ENCODE peak calls at places on chromosomes 3 and 15, in seven cellular contexts. S is lower lobe of right lung, Y is ovary, M is psoas muscle, H is cardiac muscle cell, P is SJSA1, V is tibial nerve. E is an unnamed sample. For H3K4me1, the result is how much of the 10 kb centered on the place peaks cover.

GRCh38 chr3:18444597-18445420 is 19.7 kb upstream of the SATB1 start:
- DNase-seq in Y (peak), H (peak), V (peak), M (peak), P (peak), S (peak), E (peak)

GRCh38 chr3:146625117-146625775 is 20.1 kb upstream of the PLSCR5 start:
- DNase-seq in H (peak), V (no peak), S (no peak), Y (no peak), P (no peak), M (no peak), E (no peak)

GRCh38 chr3:147358144-147358992 is 48.0 kb downstream of the ZIC4 start:
- DNase-seq in M (no peak), H (no peak), V (no peak), Y (no peak), S (no peak), P (no peak), E (no peak)

GRCh38 chr3:194244167-194244566 is 107.0 kb downstream of the CPN2 start:
- DNase-seq in H (no peak), P (no peak), M (no peak), V (no peak), Y (no peak), S (no peak), E (no peak)

GRCh38 chr15:101086394-101087171 is 165.3 kb downstream of the CHSY1 start:
- DNase-seq in V (no peak), Y (no peak), M (no peak), H (no peak), P (no peak), S (no peak), E (no peak)

GRCh38 chr3:157354722-157355121 is 81.9 kb upstream of the PTX3 start:
- DNase-seq in H (peak), M (no peak), S (no peak), V (no peak), Y (no peak), P (no peak), E (no peak)

GRCh38 chr15:70214941-70215635 is 117.4 kb upstream of the TLE3 start:
- DNase-seq in V (no peak), Y (no peak), M (no peak), H (no peak), S (no peak), P (no peak), E (no peak)

GRCh38 chr3:124032881-124033359 is 41.0 kb upstream of the ROPN1 start:
- DNase-seq in Y (peak), S (peak), H (peak), M (peak), V (peak), P (peak), E (peak)

GRCh38 chr3:149753717-149754116 is 1.4 kb upstream of the COMMD2 start:
- DNase-seq in S (no peak), Y (no peak), V (no peak), M (no peak), P (no peak), H (peak), E (no peak)

GRCh38 chr3:158794936-158795518 is 6.8 kb upstream of the MFSD1 start:
- DNase-seq in P (no peak), H (peak), S (no peak), M (no peak), Y (no peak), V (no peak), E (no peak)

GRCh38 chr15:58423858-58424608 is 7.8 kb upstream of the LIPC start:
- DNase-seq in S (no peak), V (no peak), H (no peak), M (no peak), P (no peak), Y (no peak), E (no peak)

GRCh38 chr15:89958107-89958805 is 42.9 kb upstream of the ZNF710 start:
- DNase-seq in P (no peak), M (no peak), Y (no peak), H (no peak), S (peak), V (no peak), E (no peak)

GRCh38 chr3:55244247-55244646 is 242.9 kb downstream of the WNT5A start:
- DNase-seq in V (no peak), M (no peak), Y (no peak), S (no peak), H (no peak), P (no peak), E (no peak)

GRCh38 chr3:141410408-141410807 is 42.1 kb downstream of the ZBTB38 start:
- DNase-seq in S (no peak), Y (peak), M (peak), P (peak), V (no peak), H (peak), E (no peak)

GRCh38 chr3:47712398-47712797 is 69.3 kb downstream of the SMARCC1 start:
- DNase-seq in H (no peak), Y (no peak), V (no peak), M (no peak), P (no peak), S (no peak), E (no peak)

GRCh38 chr3:25463850-25464418 is 35.9 kb downstream of the RARB start:
- DNase-seq in M (no peak), S (no peak), H (no peak), Y (no peak), P (no peak), V (no peak), E (no peak)

GRCh38 chr3:88132894-88133293 is 16.9 kb upstream of the C3orf38 start:
- DNase-seq in H (no peak), V (no peak), S (no peak), Y (no peak), P (no peak), M (no peak), E (no peak)

GRCh38 chr3:123096701-123097100 is 29.9 kb downstream of the PDIA5 start:
- DNase-seq in S (no peak), Y (peak), V (no peak), M (peak), P (no peak), H (peak), E (no peak)

GRCh38 chr15:66401130-66402021 is 14.7 kb downstream of the MAP2K1 start:
- DNase-seq in M (no peak), S (no peak), V (no peak), Y (no peak), P (no peak), H (no peak), E (no peak)

GRCh38 chr15:82045892-82046667 is at the start of gene MEX3B:
- DNase-seq in S (peak), Y (peak), P (peak), H (peak), M (peak), V (peak), E (peak)

GRCh38 chr15:69758810-69759410 is 306.3 kb downstream of the RPLP1 start:
- DNase-seq in M (no peak), V (no peak), Y (no peak), P (peak), H (peak), S (peak), E (peak)

GRCh38 chr15:83837946-83838571 is 184.1 kb downstream of the ADAMTSL3 start:
- DNase-seq in M (no peak), P (no peak), Y (peak), H (peak), S (peak), V (no peak), E (no peak)

GRCh38 chr3:123375014-123375940 is 73.6 kb downstream of the ADCY5 start:
- DNase-seq in Y (no peak), V (no peak), H (no peak), M (no peak), P (no peak), S (no peak), E (no peak)

GRCh38 chr3:50581459-50581842 is 12.1 kb downstream of the HEMK1 start:
- DNase-seq in Y (no peak), P (no peak), M (peak), H (no peak), V (no peak), S (no peak), E (no peak)

GRCh38 chr3:167876603-167877325 is 141.2 kb downstream of the SERPINI1 start:
- DNase-seq in M (no peak), H (peak), V (no peak), S (no peak), Y (no peak), P (no peak), E (no peak)

DNA sequence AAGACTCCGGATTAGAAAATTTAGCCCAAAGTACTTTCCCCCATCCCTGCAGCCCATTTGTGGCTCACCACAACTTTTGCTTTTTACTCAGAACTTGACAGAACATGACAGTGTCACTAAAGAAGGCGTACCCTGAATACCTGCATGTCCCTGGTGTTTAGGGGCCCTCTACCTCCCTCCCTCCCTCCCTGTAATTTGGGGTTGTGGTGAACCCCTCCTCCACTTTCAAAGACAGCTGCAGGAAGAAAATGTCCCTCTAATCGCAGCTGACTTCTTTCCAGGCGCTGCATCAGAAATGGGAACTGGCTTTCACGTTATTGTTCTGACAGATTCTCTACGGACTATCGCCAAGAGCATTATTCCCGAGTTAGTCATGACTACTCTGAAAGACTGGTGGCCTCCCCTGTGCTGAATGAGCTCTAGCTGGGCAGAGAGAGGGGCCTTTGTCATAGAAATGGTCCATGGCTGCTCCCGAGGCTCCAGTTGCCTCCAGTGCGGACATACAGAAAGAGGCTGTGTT is 93.2 kb upstream of the ARHGEF3 start:
- DNase-seq in P (no peak), Y (no peak), H (peak), S (no peak), M (no peak), V (no peak), E (no peak)
- H3K27ac ChIP-seq in P (no peak), Y (no peak), H (no peak), S (no peak), M (no peak), V (peak), E (no peak)

GRCh38 chr3:4943553-4943952 is 35.7 kb upstream of the BHLHE40 start:
- DNase-seq in H (no peak), Y (no peak), P (no peak), M (no peak), V (no peak), S (no peak), E (no peak)
- H3K4me3 ChIP-seq in H (no peak), Y (no peak), P (no peak), M (no peak), V (no peak), S (no peak), E (no peak)

GRCh38 chr3:195888311-195888761 is 20.0 kb downstream of the TNK2 start:
- DNase-seq in H (no peak), V (no peak), P (no peak), Y (no peak), S (no peak), M (peak), E (no peak)
- H3K4me1 ChIP-seq in H (half or more), V (under half), P (under half), Y (under half), S (under half), M (half or more), E (under half)

DNA sequence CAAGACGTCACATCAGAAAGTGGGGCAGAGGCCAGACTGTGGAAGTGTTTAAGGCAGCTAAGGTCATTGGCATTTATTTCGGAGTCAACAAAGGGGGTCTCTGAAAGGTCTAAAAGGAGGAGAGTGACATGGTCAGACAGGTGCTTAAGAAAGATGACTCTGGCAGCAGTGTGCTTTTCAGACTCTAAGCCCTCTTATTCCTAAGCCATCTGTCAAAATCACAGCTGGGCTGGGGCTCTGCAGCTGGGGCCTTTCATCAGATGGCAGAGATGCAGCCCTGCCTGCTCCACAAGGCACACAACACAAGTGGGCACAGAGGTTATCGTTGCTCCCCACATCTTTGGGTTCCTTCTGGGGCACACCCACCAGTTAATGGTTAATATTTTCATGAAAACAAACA is 14.0 kb downstream of the FBXL22 start:
- DNase-seq in S (no peak), H (no peak), M (no peak), P (no peak), V (no peak), Y (no peak), E (no peak)
- H3K27ac ChIP-seq in S (no peak), H (peak), M (peak), P (no peak), V (peak), Y (no peak), E (no peak)

GRCh38 chr15:25707656-25708365 is 155.3 kb downstream of the ATP10A start:
- DNase-seq in Y (no peak), S (no peak), P (no peak), H (no peak), V (no peak), M (no peak), E (no peak)
- H3K4me3 ChIP-seq in Y (no peak), S (no peak), P (no peak), H (no peak), V (no peak), M (no peak), E (no peak)

E was measured in effector memory CD4-positive, alpha-beta T cell.